ENCODE peak calls at places on chromosome 1, in eight cellular contexts. One of them, this sample, is unnamed.

GRCh38 chr1:157198619-157199420 is 60.6 kb upstream of the ETV3 start:
- DNase-seq in B cell: no peak
- DNase-seq in Peyer's patch: no peak
- DNase-seq in thoracic aorta: no peak
- DNase-seq in transverse colon: no peak
- DNase-seq in astrocyte of the spinal cord: no peak
- DNase-seq in KG1: no peak
- DNase-seq in astrocyte: no peak
- DNase-seq in this sample: no peak

GRCh38 chr1:204257446-204257845 is 43.7 kb upstream of the GOLT1A start:
- DNase-seq in Peyer's patch: no peak
- DNase-seq in thoracic aorta: no peak
- DNase-seq in astrocyte of the spinal cord: no peak
- DNase-seq in B cell: no peak
- DNase-seq in astrocyte: no peak
- DNase-seq in transverse colon: no peak
- DNase-seq in KG1: no peak
- DNase-seq in this sample: no peak

GRCh38 chr1:84971957-84972356 is 25.0 kb downstream of the MCOLN2 start:
- DNase-seq in transverse colon: no peak
- DNase-seq in astrocyte: no peak
- DNase-seq in Peyer's patch: no peak
- DNase-seq in astrocyte of the spinal cord: no peak
- DNase-seq in KG1: no peak
- DNase-seq in B cell: no peak
- DNase-seq in thoracic aorta: no peak
- DNase-seq in this sample: no peak

GRCh38 chr1:10714337-10715114 is 81.9 kb downstream of the CASZ1 start:
- DNase-seq in transverse colon: no peak
- DNase-seq in B cell: no peak
- DNase-seq in Peyer's patch: no peak
- DNase-seq in astrocyte of the spinal cord: peak; percentile 4
- DNase-seq in KG1: no peak
- DNase-seq in astrocyte: peak; percentile 25
- DNase-seq in thoracic aorta: no peak
- DNase-seq in this sample: peak; percentile 88

GRCh38 chr1:85998105-85998504 is 158.5 kb downstream of the COL24A1 start:
- DNase-seq in B cell: no peak
- DNase-seq in Peyer's patch: no peak
- DNase-seq in astrocyte: no peak
- DNase-seq in astrocyte of the spinal cord: no peak
- DNase-seq in KG1: no peak
- DNase-seq in thoracic aorta: no peak
- DNase-seq in transverse colon: no peak
- DNase-seq in this sample: no peak

GRCh38 chr1:51843948-51844347 is 34.6 kb downstream of the NRDC start:
- DNase-seq in astrocyte: no peak
- DNase-seq in transverse colon: no peak
- DNase-seq in B cell: no peak
- DNase-seq in Peyer's patch: no peak
- DNase-seq in KG1: no peak
- DNase-seq in thoracic aorta: no peak
- DNase-seq in astrocyte of the spinal cord: no peak
- DNase-seq in this sample: no peak

GRCh38 chr1:170366980-170367379 is 165.0 kb upstream of the GORAB start:
- DNase-seq in Peyer's patch: no peak
- DNase-seq in astrocyte: no peak
- DNase-seq in transverse colon: no peak
- DNase-seq in KG1: no peak
- DNase-seq in B cell: no peak
- DNase-seq in astrocyte of the spinal cord: no peak
- DNase-seq in thoracic aorta: no peak
- DNase-seq in this sample: no peak

GRCh38 chr1:16625497-16626408 is 12.4 kb upstream of the NBPF1 start:
- DNase-seq in B cell: no peak
- DNase-seq in astrocyte: no peak
- DNase-seq in thoracic aorta: no peak
- DNase-seq in transverse colon: peak; percentile 29
- DNase-seq in Peyer's patch: peak; percentile 63
- DNase-seq in KG1: no peak
- DNase-seq in astrocyte of the spinal cord: no peak
- DNase-seq in this sample: peak; percentile 45

GRCh38 chr1:21261551-21262281 is 28.5 kb downstream of the ECE1 start:
- DNase-seq in astrocyte of the spinal cord: peak; percentile 96
- DNase-seq in thoracic aorta: peak; percentile 73
- DNase-seq in B cell: no peak
- DNase-seq in transverse colon: peak; percentile 53
- DNase-seq in astrocyte: peak; percentile 91
- DNase-seq in Peyer's patch: peak; percentile 66
- DNase-seq in KG1: no peak
- DNase-seq in this sample: peak; percentile 50

GRCh38 chr1:2237773-2238172 is 9.7 kb downstream of the SKI start:
- DNase-seq in thoracic aorta: no peak
- DNase-seq in astrocyte of the spinal cord: no peak
- DNase-seq in B cell: no peak
- DNase-seq in astrocyte: no peak
- DNase-seq in KG1: no peak
- DNase-seq in transverse colon: no peak
- DNase-seq in Peyer's patch: no peak
- DNase-seq in this sample: no peak

GRCh38 chr1:243710467-243710866 is 139.6 kb downstream of the AKT3 start:
- DNase-seq in astrocyte: no peak
- DNase-seq in transverse colon: no peak
- DNase-seq in B cell: no peak
- DNase-seq in Peyer's patch: no peak
- DNase-seq in thoracic aorta: no peak
- DNase-seq in astrocyte of the spinal cord: no peak
- DNase-seq in KG1: peak; percentile 22
- DNase-seq in this sample: no peak

GRCh38 chr1:39829791-39830533 is 41.3 kb upstream of the BMP8B start:
- DNase-seq in astrocyte of the spinal cord: no peak
- DNase-seq in thoracic aorta: no peak
- DNase-seq in KG1: no peak
- DNase-seq in B cell: no peak
- DNase-seq in transverse colon: no peak
- DNase-seq in astrocyte: peak; percentile 32
- DNase-seq in Peyer's patch: no peak
- DNase-seq in this sample: no peak

GRCh38 chr1:33332357-33332789 is 11.5 kb upstream of the A3GALT2 start:
- DNase-seq in astrocyte: peak; percentile 73
- DNase-seq in thoracic aorta: no peak
- DNase-seq in Peyer's patch: no peak
- DNase-seq in astrocyte of the spinal cord: peak; percentile 69
- DNase-seq in B cell: no peak
- DNase-seq in transverse colon: no peak
- DNase-seq in KG1: no peak
- DNase-seq in this sample: no peak

GRCh38 chr1:226788965-226789364 is 49.9 kb upstream of the ITPKB start:
- DNase-seq in transverse colon: no peak
- DNase-seq in astrocyte: no peak
- DNase-seq in Peyer's patch: no peak
- DNase-seq in KG1: no peak
- DNase-seq in B cell: no peak
- DNase-seq in astrocyte of the spinal cord: no peak
- DNase-seq in thoracic aorta: no peak
- DNase-seq in this sample: no peak

GRCh38 chr1:183227963-183228649 is 42.0 kb downstream of the LAMC2 start:
- DNase-seq in astrocyte of the spinal cord: peak; percentile 44
- DNase-seq in B cell: no peak
- DNase-seq in transverse colon: peak; percentile 56
- DNase-seq in astrocyte: no peak
- DNase-seq in thoracic aorta: no peak
- DNase-seq in Peyer's patch: peak; percentile 59
- DNase-seq in KG1: no peak
- DNase-seq in this sample: peak; percentile 39

GRCh38 chr1:157494093-157494492 is 58.2 kb downstream of the FCRL5 start:
- DNase-seq in thoracic aorta: no peak
- DNase-seq in B cell: no peak
- DNase-seq in astrocyte: no peak
- DNase-seq in astrocyte of the spinal cord: no peak
- DNase-seq in KG1: no peak
- DNase-seq in Peyer's patch: no peak
- DNase-seq in transverse colon: no peak
- DNase-seq in this sample: no peak

GRCh38 chr1:66571789-66572188 is 37.8 kb downstream of the SGIP1 start:
- DNase-seq in thoracic aorta: no peak
- DNase-seq in B cell: no peak
- DNase-seq in astrocyte of the spinal cord: peak; percentile 53
- DNase-seq in astrocyte: peak; percentile 64
- DNase-seq in KG1: no peak
- DNase-seq in Peyer's patch: no peak
- DNase-seq in transverse colon: no peak
- DNase-seq in this sample: no peak

GRCh38 chr1:26290416-26291261 is 10.8 kb downstream of the SH3BGRL3 start:
- DNase-seq in B cell: peak; percentile 54
- DNase-seq in astrocyte: no peak
- DNase-seq in thoracic aorta: no peak
- DNase-seq in KG1: no peak
- DNase-seq in transverse colon: no peak
- DNase-seq in astrocyte of the spinal cord: no peak
- DNase-seq in Peyer's patch: peak; percentile 49
- DNase-seq in this sample: no peak

GRCh38 chr1:91750398-91750996 is 135.5 kb downstream of the TGFBR3 start:
- DNase-seq in astrocyte: peak; percentile 31
- DNase-seq in transverse colon: no peak
- DNase-seq in Peyer's patch: no peak
- DNase-seq in KG1: no peak
- DNase-seq in B cell: no peak
- DNase-seq in thoracic aorta: no peak
- DNase-seq in astrocyte of the spinal cord: peak; percentile 32
- DNase-seq in this sample: no peak

GRCh38 chr1:109228167-109228566 is 14.4 kb downstream of the SARS1 start:
- DNase-seq in KG1: no peak
- DNase-seq in thoracic aorta: no peak
- DNase-seq in Peyer's patch: no peak
- DNase-seq in astrocyte: peak; percentile 63
- DNase-seq in astrocyte of the spinal cord: peak; percentile 67
- DNase-seq in B cell: no peak
- DNase-seq in transverse colon: no peak
- DNase-seq in this sample: no peak

GRCh38 chr1:41323243-41323642 is 38.0 kb upstream of the FOXO6 start:
- DNase-seq in B cell: no peak
- DNase-seq in KG1: no peak
- DNase-seq in astrocyte: no peak
- DNase-seq in Peyer's patch: no peak
- DNase-seq in astrocyte of the spinal cord: no peak
- DNase-seq in thoracic aorta: no peak
- DNase-seq in transverse colon: no peak
- DNase-seq in this sample: no peak

GRCh38 chr1:234218078-234218477 is 155.2 kb upstream of the COA6 start:
- DNase-seq in KG1: no peak
- DNase-seq in B cell: no peak
- DNase-seq in thoracic aorta: no peak
- DNase-seq in astrocyte: no peak
- DNase-seq in Peyer's patch: no peak
- DNase-seq in astrocyte of the spinal cord: no peak
- DNase-seq in transverse colon: no peak
- DNase-seq in this sample: no peak

GRCh38 chr1:173861731-173862145 is 6.1 kb downstream of the GAS5 start:
- DNase-seq in Peyer's patch: no peak
- DNase-seq in transverse colon: no peak
- DNase-seq in astrocyte of the spinal cord: no peak
- DNase-seq in B cell: no peak
- DNase-seq in thoracic aorta: no peak
- DNase-seq in astrocyte: no peak
- DNase-seq in KG1: no peak
- DNase-seq in this sample: no peak

This sample was measured in stomach.